ENCODE peak calls at places on chromosomes 1 and 21, in six cellular contexts. P, B, Z, S, Q and Y are unnamed samples.

GRCh38 chr21:32328595-32328994 is 29.9 kb downstream of the MRAP start:
- DNase-seq in P (no peak), S (no peak), Z (no peak), Q (no peak), B (no peak), Y (no peak)

GRCh38 chr1:81126989-81127571 is 673.7 kb upstream of the ADGRL2 start:
- DNase-seq in P (no peak), Z (no peak), Q (no peak), B (no peak), S (no peak), Y (no peak)

GRCh38 chr1:247147781-247148180 is 24.0 kb downstream of the ZNF124 start:
- DNase-seq in S (no peak), P (no peak), Z (no peak), Q (no peak), B (no peak), Y (no peak)

GRCh38 chr1:208516780-208517179 is 272.6 kb upstream of the PLXNA2 start:
- DNase-seq in Q (no peak), B (no peak), P (no peak), S (no peak), Z (no peak), Y (no peak)

GRCh38 chr1:115193429-115193828 is 104.1 kb upstream of the TSPAN2 start:
- DNase-seq in Z (no peak), B (no peak), P (no peak), S (no peak), Q (no peak), Y (no peak)

GRCh38 chr1:240906477-240906876 is 294.5 kb upstream of the GREM2 start:
- DNase-seq in Q (no peak), Z (no peak), S (no peak), P (no peak), B (no peak), Y (no peak)

GRCh38 chr1:110159160-110159559 is 8.9 kb downstream of the SLC6A17 start:
- DNase-seq in S (no peak), Q (no peak), B (no peak), P (no peak), Z (no peak), Y (no peak)

GRCh38 chr1:33149453-33150190 is 32.2 kb downstream of the TRIM62 start:
- DNase-seq in Q (no peak), P (no peak), Z (no peak), S (no peak), B (no peak), Y (no peak)

GRCh38 chr1:11979818-11980675 is at the start of gene MFN2:
- DNase-seq in Z (peak; percentile 92), S (peak; percentile 99), P (peak; percentile 93), Q (peak; percentile 98), B (peak; percentile 97), Y (peak; percentile 97)

GRCh38 chr1:233105225-233105624 is 154.8 kb downstream of the NTPCR start:
- DNase-seq in B (no peak), S (no peak), Z (no peak), Q (no peak), P (no peak), Y (no peak)

GRCh38 chr1:22223176-22223575 is 80.3 kb upstream of the WNT4 start:
- DNase-seq in S (no peak), B (no peak), Q (peak; percentile 9), P (no peak), Z (no peak), Y (no peak)

GRCh38 chr1:185862235-185862634 is 128.0 kb downstream of the HMCN1 start:
- DNase-seq in B (no peak), P (no peak), Q (no peak), Z (no peak), S (no peak), Y (no peak)

GRCh38 chr1:183780757-183781156 is 24.2 kb upstream of the RGL1 start:
- DNase-seq in P (no peak), Z (no peak), B (no peak), Q (no peak), S (no peak), Y (no peak)

GRCh38 chr1:201693019-201693372 is 136.0 kb upstream of the IPO9 start:
- DNase-seq in B (no peak), Z (no peak), Q (no peak), P (no peak), S (no peak), Y (no peak)

GRCh38 chr21:39153373-39153772 is 29.9 kb downstream of the PSMG1 start:
- DNase-seq in B (no peak), S (peak; percentile 25), Q (no peak), P (no peak), Z (no peak), Y (no peak)

GRCh38 chr1:14027099-14027498 is 327.1 kb downstream of the PRDM2 start:
- DNase-seq in Q (peak; percentile 25), P (no peak), Z (no peak), B (no peak), S (peak; percentile 20), Y (no peak)

GRCh38 chr1:7856345-7856744 is 3.5 kb upstream of the UTS2 start:
- DNase-seq in S (no peak), Z (no peak), Q (no peak), B (no peak), P (no peak), Y (no peak)

GRCh38 chr1:54122131-54122751 is 30.6 kb downstream of the CDCP2 start:
- DNase-seq in P (no peak), S (peak; percentile 36), Z (no peak), B (no peak), Q (no peak), Y (no peak)

GRCh38 chr21:42833439-42833815 is 45.9 kb downstream of the WDR4 start:
- DNase-seq in B (no peak), P (no peak), Q (no peak), S (peak; percentile 25), Z (no peak), Y (peak; percentile 28)

GRCh38 chr1:235397733-235398132 is 30.5 kb downstream of the TBCE start:
- DNase-seq in Q (no peak), B (no peak), P (no peak), S (no peak), Z (no peak), Y (no peak)

GRCh38 chr1:181113061-181113695 is 24.7 kb downstream of the IER5 start:
- DNase-seq in S (no peak), Z (no peak), P (no peak), Q (no peak), B (no peak), Y (no peak)

GRCh38 chr1:30085814-30086770 is 637.3 kb downstream of the MATN1 start:
- DNase-seq in S (peak; percentile 94), Z (peak; percentile 34), Q (peak; percentile 94), B (no peak), P (peak; percentile 87), Y (peak; percentile 87)

GRCh38 chr1:187001198-187001904 is 172.6 kb downstream of the PLA2G4A start:
- DNase-seq in S (no peak), Q (no peak), Z (peak; percentile 28), B (no peak), P (no peak), Y (no peak)

GRCh38 chr1:210117681-210118170 is 114.9 kb upstream of the SERTAD4 start:
- DNase-seq in Z (no peak), S (no peak), Q (no peak), B (no peak), P (no peak), Y (no peak)

DNA sequence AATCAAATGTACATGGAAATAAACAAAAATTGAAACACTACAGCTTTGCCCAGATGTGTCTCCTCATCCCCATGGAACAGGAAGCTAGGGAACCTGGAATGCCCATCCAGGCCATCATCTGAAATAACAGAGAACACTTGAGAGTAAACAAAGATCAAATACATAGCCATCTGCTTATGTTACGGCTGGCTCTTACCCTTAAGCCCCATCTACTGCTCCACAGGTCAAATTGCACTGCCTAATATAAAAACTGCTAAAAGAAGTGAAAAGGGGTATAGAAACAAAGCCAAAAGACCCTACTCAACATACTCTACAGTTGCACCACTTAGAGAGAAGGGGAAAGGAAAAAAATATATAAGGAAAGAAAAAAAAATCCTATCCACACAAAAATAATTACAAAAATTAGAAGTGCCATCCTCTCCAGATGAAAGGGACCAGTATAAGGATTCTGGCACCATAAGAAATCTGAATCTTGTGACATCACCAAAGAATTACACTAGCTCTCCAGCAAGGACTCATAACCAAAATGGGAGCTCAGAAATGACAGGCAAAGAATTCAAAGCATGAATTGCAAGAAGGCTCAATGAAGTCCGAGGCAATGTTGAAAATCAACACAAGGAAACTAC is 26.9 kb downstream of the OR6Y1 start:
- DNase-seq in B (no peak), Z (no peak), Q (no peak), P (no peak), S (no peak), Y (peak; percentile 31)
- TF ChIP-seq CTCF in B (peak; percentile 46), Z (no peak), Q (peak; percentile 81), P (no peak), S (peak; percentile 33), Y (peak; percentile 62)

GRCh38 chr1:28087614-28088167 is 719 bp downstream of the EYA3 start:
- DNase-seq in P (no peak), B (no peak), S (no peak), Q (peak; percentile 23), Z (no peak), Y (peak; percentile 22)

GRCh38 chr1:28086651-28087050 is 1.8 kb downstream of the EYA3 start:
- DNase-seq in P (no peak), B (no peak), S (no peak), Z (no peak), Q (no peak), Y (no peak)

GRCh38 chr1:28085129-28085528 is 3.3 kb downstream of the EYA3 start:
- DNase-seq in S (no peak), Q (no peak), P (no peak), Z (no peak), B (no peak), Y (no peak)

GRCh38 chr1:28091043-28091781 is 2.8 kb upstream of the EYA3 start:
- DNase-seq in Q (peak; percentile 60), S (peak; percentile 80), B (no peak), Z (peak; percentile 85), P (peak; percentile 69), Y (peak; percentile 62)

GRCh38 chr1:28088168-28088961 is at the start of gene EYA3:
- DNase-seq in P (peak; percentile 99), Q (peak; percentile 98), S (peak; percentile 100), Z (peak; percentile 99), B (peak; percentile 99), Y (peak; percentile 99)
- TF ChIP-seq CTCF in P (no peak), Q (no peak), S (no peak), Z (no peak), B (no peak), Y (no peak)

DNA sequence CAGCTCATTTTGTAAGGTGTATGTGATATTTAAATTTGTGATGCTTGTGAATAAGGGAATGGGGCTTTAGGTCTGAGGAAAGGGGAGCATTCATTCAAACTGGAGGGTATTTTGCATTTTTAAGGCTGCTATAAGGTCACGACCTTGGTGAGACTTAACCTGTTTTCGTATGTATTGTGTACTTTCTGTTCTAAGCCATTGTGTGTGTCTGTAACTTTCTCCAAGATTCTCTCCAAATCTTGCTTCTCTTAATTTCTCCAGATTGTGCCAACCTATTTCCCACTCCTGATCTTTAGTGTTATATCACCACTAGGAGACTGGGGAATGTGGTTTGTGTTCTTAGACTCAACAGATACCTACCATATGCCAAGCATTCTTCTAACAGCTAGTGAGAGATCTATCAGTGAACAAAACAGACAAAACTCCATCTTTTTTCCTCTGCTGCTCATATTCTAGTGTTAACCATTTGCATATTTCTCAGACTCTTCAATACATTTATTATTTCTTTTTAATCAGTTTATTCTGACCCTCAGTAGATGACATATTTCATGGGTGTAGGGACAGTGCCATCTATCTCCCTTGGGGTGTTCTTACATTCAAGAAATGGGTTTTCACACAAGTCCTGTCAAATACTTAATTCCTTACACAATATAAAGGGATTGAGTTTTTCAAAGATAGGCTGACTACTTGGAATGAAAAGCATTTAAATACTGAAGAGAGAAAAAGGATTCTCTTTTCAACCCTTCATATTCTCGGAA is 27.5 kb downstream of the ATP1B1 start:
- DNase-seq in Q (no peak), Z (no peak), P (no peak), S (no peak), B (no peak), Y (no peak)
- TF ChIP-seq CTCF in Q (no peak), Z (peak; percentile 18), P (no peak), S (no peak), B (peak; percentile 26), Y (no peak)

GRCh38 chr1:16621300-16621658 is 7.9 kb upstream of the NBPF1 start:
- DNase-seq in P (no peak), Z (no peak), Q (no peak), S (no peak), B (no peak), Y (no peak)
- TF ChIP-seq CTCF in P (peak; percentile 59), Z (no peak), Q (peak; percentile 77), S (peak; percentile 61), B (no peak), Y (peak; percentile 77)